ENCODE peak calls at places on chromosomes 11 and 22, in ten cellular contexts. N is naive thymus-derived CD8-positive, alpha-beta T cell; E is lower leg skin; B is Kasumi-1; G is fibroblast of mammary gland; I is activated T-helper 1 cell treated with anti-CD3 and anti-CD28 coated beads, Interleukin-12 subunit alpha, Interleukin-12 subunit beta, Interleukin-2, Interleukin-4 antibody, amounts not matched to agents 30 ng/mL and 10 ng/mL and 1 ng/mL, durations not matched to agents 14 hours and 24 hours and 36 hours; A is epithelial cell of esophagus; P is activated effector memory CD4-positive, alpha-beta T cell treated with Interleukin-2 at 50 U/mL for 16 hours; W is SK-N-DZ; V is HFFc6. Z is an unnamed sample.

GRCh38 chr11:62710001-62710345 is 2.5 kb downstream of the GNG3 start:
- DNase-seq in N (no peak), E (no peak), B (no peak), G (peak; percentile 51), I (peak; percentile 21), A (no peak), P (no peak), W (no peak), V (no peak), Z (no peak)

GRCh38 chr22:17234144-17234623 is 14.9 kb upstream of the ADA2 start:
- DNase-seq in N (no peak), E (no peak), B (no peak), G (peak; percentile 27), I (no peak), A (no peak), P (no peak), W (peak; percentile 31), V (no peak), Z (no peak)

GRCh38 chr11:121892863-121893262 is 223.2 kb downstream of the BLID start:
- DNase-seq in N (no peak), E (no peak), B (no peak), G (peak; percentile 56), I (no peak), A (peak; percentile 70), P (no peak), W (no peak), V (no peak), Z (no peak)

GRCh38 chr22:22558972-22559603 is at the start of gene PRAME:
- DNase-seq in N (peak; percentile 52), E (no peak), B (peak; percentile 90), G (peak; percentile 55), I (peak; percentile 62), A (no peak), P (peak; percentile 22), W (peak; percentile 98), V (no peak), Z (peak; percentile 92)

GRCh38 chr11:59776210-59777066 is 21.3 kb downstream of the STX3 start:
- DNase-seq in N (no peak), E (no peak), B (no peak), G (peak; percentile 62), I (no peak), A (peak; percentile 97), P (no peak), W (no peak), V (peak; percentile 48), Z (no peak)

GRCh38 chr11:33753304-33753703 is 17.1 kb upstream of the CD59 start:
- DNase-seq in N (no peak), E (no peak), B (no peak), G (peak; percentile 75), I (no peak), A (no peak), P (no peak), W (no peak), V (peak; percentile 71), Z (no peak)

GRCh38 chr11:117618956-117619355 is 178.1 kb downstream of the DSCAML1 start:
- DNase-seq in N (no peak), E (no peak), B (no peak), G (no peak), I (no peak), A (no peak), P (no peak), W (peak; percentile 28), V (no peak), Z (no peak)

GRCh38 chr11:34565417-34566208 is 52.0 kb upstream of the ELF5 start:
- DNase-seq in N (no peak), E (no peak), B (peak; percentile 40), G (no peak), I (no peak), A (peak; percentile 16), P (no peak), W (no peak), V (no peak), Z (no peak)

GRCh38 chr11:74694136-74694535 is 37.1 kb downstream of the CHRDL2 start:
- DNase-seq in N (no peak), E (no peak), B (no peak), G (no peak), I (no peak), A (no peak), P (no peak), W (no peak), V (no peak), Z (no peak)

GRCh38 chr11:62611705-62612365 is 740 bp downstream of the EML3 start:
- DNase-seq in N (peak; percentile 37), E (no peak), B (peak; percentile 62), G (peak; percentile 76), I (no peak), A (peak; percentile 39), P (no peak), W (peak; percentile 56), V (peak; percentile 67), Z (no peak)

GRCh38 chr22:39908737-39909136 is 7.9 kb downstream of the GRAP2 start:
- DNase-seq in N (no peak), E (no peak), B (no peak), G (peak; percentile 54), I (no peak), A (peak; percentile 45), P (no peak), W (no peak), V (peak; percentile 12), Z (no peak)